ENCODE peak calls at places on chromosome 15, in six cellular contexts. One of them, this sample, is unnamed.

GRCh38 chr15:69794643-69795461 is 302.9 kb downstream of the TLE3 start:
- DNase-seq in dorsolateral prefrontal cortex: no peak
- DNase-seq in spleen: peak; percentile 63
- DNase-seq in AG09309: no peak
- DNase-seq in cardiac fibroblast: peak; percentile 53
- DNase-seq in brain microvascular endothelial cell: peak; percentile 39
- DNase-seq in this sample: no peak

GRCh38 chr15:101439285-101439919 is 50.1 kb downstream of the PCSK6 start:
- DNase-seq in dorsolateral prefrontal cortex: no peak
- DNase-seq in spleen: peak; percentile 68
- DNase-seq in AG09309: no peak
- DNase-seq in cardiac fibroblast: peak; percentile 57
- DNase-seq in brain microvascular endothelial cell: peak; percentile 15
- DNase-seq in this sample: no peak

GRCh38 chr15:88882745-88883144 is 12.6 kb downstream of the HAPLN3 start:
- DNase-seq in dorsolateral prefrontal cortex: no peak
- DNase-seq in spleen: no peak
- DNase-seq in AG09309: no peak
- DNase-seq in cardiac fibroblast: peak; percentile 56
- DNase-seq in brain microvascular endothelial cell: peak; percentile 53
- DNase-seq in this sample: no peak

GRCh38 chr15:37056168-37056893 is 44.0 kb downstream of the MEIS2 start:
- DNase-seq in dorsolateral prefrontal cortex: no peak
- DNase-seq in spleen: no peak
- DNase-seq in AG09309: no peak
- DNase-seq in cardiac fibroblast: peak; percentile 71
- DNase-seq in brain microvascular endothelial cell: no peak
- DNase-seq in this sample: no peak

GRCh38 chr15:77033729-77034619 is 36.9 kb downstream of the TSPAN3 start:
- DNase-seq in dorsolateral prefrontal cortex: peak; percentile 7
- DNase-seq in spleen: peak; percentile 76
- DNase-seq in AG09309: no peak
- DNase-seq in cardiac fibroblast: no peak
- DNase-seq in brain microvascular endothelial cell: no peak
- DNase-seq in this sample: peak; percentile 87

GRCh38 chr15:65198571-65198970 is 12.7 kb downstream of the CILP start:
- DNase-seq in dorsolateral prefrontal cortex: no peak
- DNase-seq in spleen: no peak
- DNase-seq in AG09309: no peak
- DNase-seq in cardiac fibroblast: no peak
- DNase-seq in brain microvascular endothelial cell: no peak
- DNase-seq in this sample: no peak

GRCh38 chr15:70742928-70743327 is 20.4 kb downstream of the UACA start:
- DNase-seq in dorsolateral prefrontal cortex: no peak
- DNase-seq in spleen: no peak
- DNase-seq in AG09309: no peak
- DNase-seq in cardiac fibroblast: no peak
- DNase-seq in brain microvascular endothelial cell: no peak
- DNase-seq in this sample: no peak

GRCh38 chr15:42387603-42388002 is 28.3 kb downstream of the CAPN3 start:
- DNase-seq in dorsolateral prefrontal cortex: peak; percentile 44
- DNase-seq in spleen: no peak
- DNase-seq in AG09309: no peak
- DNase-seq in cardiac fibroblast: peak; percentile 11
- DNase-seq in brain microvascular endothelial cell: peak; percentile 3
- DNase-seq in this sample: no peak

GRCh38 chr15:51097553-51098330 is 3.0 kb upstream of the TNFAIP8L3 start:
- DNase-seq in dorsolateral prefrontal cortex: no peak
- DNase-seq in spleen: no peak
- DNase-seq in AG09309: no peak
- DNase-seq in cardiac fibroblast: peak; percentile 63
- DNase-seq in brain microvascular endothelial cell: peak; percentile 71
- DNase-seq in this sample: no peak

GRCh38 chr15:48395532-48396011 is 64.3 kb downstream of the DUT start:
- DNase-seq in dorsolateral prefrontal cortex: no peak
- DNase-seq in spleen: no peak
- DNase-seq in AG09309: no peak
- DNase-seq in cardiac fibroblast: peak; percentile 50
- DNase-seq in brain microvascular endothelial cell: no peak
- DNase-seq in this sample: no peak

GRCh38 chr15:28086175-28086703 is 12.9 kb downstream of the OCA2 start:
- DNase-seq in dorsolateral prefrontal cortex: no peak
- DNase-seq in spleen: peak; percentile 72
- DNase-seq in AG09309: no peak
- DNase-seq in cardiac fibroblast: peak; percentile 64
- DNase-seq in brain microvascular endothelial cell: peak; percentile 58
- DNase-seq in this sample: no peak

GRCh38 chr15:40440300-40441011 is at the start of gene BAHD1:
- DNase-seq in dorsolateral prefrontal cortex: peak; percentile 95
- DNase-seq in spleen: peak; percentile 98
- DNase-seq in AG09309: peak; percentile 67
- DNase-seq in cardiac fibroblast: peak; percentile 96
- DNase-seq in brain microvascular endothelial cell: peak; percentile 91
- DNase-seq in this sample: peak; percentile 99
- TF ChIP-seq CTCF in dorsolateral prefrontal cortex: peak; percentile 32
- TF ChIP-seq CTCF in spleen: peak; percentile 12
- TF ChIP-seq CTCF in AG09309: no peak
- TF ChIP-seq CTCF in cardiac fibroblast: no peak
- TF ChIP-seq CTCF in brain microvascular endothelial cell: peak; percentile 1
- TF ChIP-seq CTCF in this sample: no peak

GRCh38 chr15:83837946-83838571 is 184.1 kb downstream of the ADAMTSL3 start:
- DNase-seq in dorsolateral prefrontal cortex: peak; percentile 48
- DNase-seq in spleen: no peak
- DNase-seq in AG09309: no peak
- DNase-seq in cardiac fibroblast: peak; percentile 43
- DNase-seq in brain microvascular endothelial cell: peak; percentile 32
- DNase-seq in this sample: no peak
- TF ChIP-seq CTCF in dorsolateral prefrontal cortex: peak; percentile 62
- TF ChIP-seq CTCF in spleen: peak; percentile 28
- TF ChIP-seq CTCF in AG09309: peak; percentile 22
- TF ChIP-seq CTCF in cardiac fibroblast: peak; percentile 48
- TF ChIP-seq CTCF in brain microvascular endothelial cell: peak; percentile 79
- TF ChIP-seq CTCF in this sample: peak; percentile 69

GRCh38 chr15:62021991-62022600 is 38.2 kb downstream of the VPS13C start:
- DNase-seq in dorsolateral prefrontal cortex: no peak
- DNase-seq in spleen: no peak
- DNase-seq in AG09309: no peak
- DNase-seq in cardiac fibroblast: no peak
- DNase-seq in brain microvascular endothelial cell: no peak
- DNase-seq in this sample: no peak
- TF ChIP-seq CTCF in dorsolateral prefrontal cortex: no peak
- TF ChIP-seq CTCF in spleen: peak; percentile 9
- TF ChIP-seq CTCF in AG09309: peak; percentile 18
- TF ChIP-seq CTCF in cardiac fibroblast: peak; percentile 46
- TF ChIP-seq CTCF in brain microvascular endothelial cell: peak; percentile 53
- TF ChIP-seq CTCF in this sample: peak; percentile 63

DNA sequence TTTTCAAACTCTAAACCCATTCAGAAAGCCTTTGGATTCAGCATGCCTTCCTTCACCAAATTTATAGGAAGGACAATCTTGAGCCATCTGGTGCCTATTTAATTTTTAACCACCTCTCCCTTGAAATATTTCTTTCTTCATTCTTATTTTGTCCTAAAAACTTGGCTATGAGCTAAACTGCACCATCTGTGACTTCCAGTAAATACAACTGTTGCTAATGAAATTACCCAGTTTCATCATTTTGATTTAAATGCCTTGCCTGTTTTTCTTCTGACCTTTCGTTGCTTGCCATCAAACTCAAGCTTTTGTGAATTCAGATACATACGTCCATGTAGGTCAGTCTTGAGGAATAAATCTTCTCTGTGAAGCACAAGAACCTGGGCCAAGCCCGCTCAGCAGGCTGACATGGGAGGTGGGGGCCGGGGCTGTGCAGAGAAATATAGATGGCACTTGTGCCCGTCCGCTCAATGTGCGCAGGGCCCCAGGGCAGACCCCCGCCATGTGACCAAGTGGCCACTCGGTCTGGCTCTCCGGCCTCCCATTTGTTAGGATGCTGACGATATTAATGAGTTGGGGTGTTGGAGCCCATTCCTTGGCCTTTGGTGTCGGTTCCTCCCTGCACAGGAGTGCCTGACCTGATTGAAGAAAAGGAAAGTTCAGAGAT is 335.8 kb downstream of the VPS13C start:
- DNase-seq in dorsolateral prefrontal cortex: no peak
- DNase-seq in spleen: no peak
- DNase-seq in AG09309: no peak
- DNase-seq in cardiac fibroblast: no peak
- DNase-seq in brain microvascular endothelial cell: no peak
- DNase-seq in this sample: no peak
- TF ChIP-seq CTCF in dorsolateral prefrontal cortex: no peak
- TF ChIP-seq CTCF in spleen: no peak
- TF ChIP-seq CTCF in AG09309: no peak
- TF ChIP-seq CTCF in cardiac fibroblast: no peak
- TF ChIP-seq CTCF in brain microvascular endothelial cell: no peak
- TF ChIP-seq CTCF in this sample: no peak

GRCh38 chr15:73972984-73973682 is 19.0 kb downstream of the STOML1 start:
- DNase-seq in dorsolateral prefrontal cortex: peak; percentile 79
- DNase-seq in spleen: peak; percentile 92
- DNase-seq in AG09309: no peak
- DNase-seq in cardiac fibroblast: peak; percentile 88
- DNase-seq in brain microvascular endothelial cell: peak; percentile 79
- DNase-seq in this sample: no peak
- TF ChIP-seq CTCF in dorsolateral prefrontal cortex: peak; percentile 82
- TF ChIP-seq CTCF in spleen: peak; percentile 89
- TF ChIP-seq CTCF in AG09309: peak; percentile 91
- TF ChIP-seq CTCF in cardiac fibroblast: peak; percentile 91
- TF ChIP-seq CTCF in brain microvascular endothelial cell: peak; percentile 95
- TF ChIP-seq CTCF in this sample: peak; percentile 95

GRCh38 chr15:99702895-99703602 is 30.2 kb downstream of the LYSMD4 start:
- DNase-seq in dorsolateral prefrontal cortex: no peak
- DNase-seq in spleen: no peak
- DNase-seq in AG09309: no peak
- DNase-seq in cardiac fibroblast: peak; percentile 49
- DNase-seq in brain microvascular endothelial cell: no peak
- DNase-seq in this sample: no peak

GRCh38 chr15:99704444-99704838 is 28.8 kb downstream of the LYSMD4 start:
- DNase-seq in dorsolateral prefrontal cortex: no peak
- DNase-seq in spleen: no peak
- DNase-seq in AG09309: peak; percentile 59
- DNase-seq in cardiac fibroblast: peak; percentile 92
- DNase-seq in brain microvascular endothelial cell: peak; percentile 87
- DNase-seq in this sample: no peak

GRCh38 chr15:99707481-99708270 is 25.6 kb downstream of the LYSMD4 start:
- DNase-seq in dorsolateral prefrontal cortex: no peak
- DNase-seq in spleen: no peak
- DNase-seq in AG09309: no peak
- DNase-seq in cardiac fibroblast: peak; percentile 31
- DNase-seq in brain microvascular endothelial cell: no peak
- DNase-seq in this sample: no peak

GRCh38 chr15:99706557-99707303 is 26.5 kb downstream of the LYSMD4 start:
- DNase-seq in dorsolateral prefrontal cortex: no peak
- DNase-seq in spleen: no peak
- DNase-seq in AG09309: no peak
- DNase-seq in cardiac fibroblast: no peak
- DNase-seq in brain microvascular endothelial cell: no peak
- DNase-seq in this sample: no peak

DNA sequence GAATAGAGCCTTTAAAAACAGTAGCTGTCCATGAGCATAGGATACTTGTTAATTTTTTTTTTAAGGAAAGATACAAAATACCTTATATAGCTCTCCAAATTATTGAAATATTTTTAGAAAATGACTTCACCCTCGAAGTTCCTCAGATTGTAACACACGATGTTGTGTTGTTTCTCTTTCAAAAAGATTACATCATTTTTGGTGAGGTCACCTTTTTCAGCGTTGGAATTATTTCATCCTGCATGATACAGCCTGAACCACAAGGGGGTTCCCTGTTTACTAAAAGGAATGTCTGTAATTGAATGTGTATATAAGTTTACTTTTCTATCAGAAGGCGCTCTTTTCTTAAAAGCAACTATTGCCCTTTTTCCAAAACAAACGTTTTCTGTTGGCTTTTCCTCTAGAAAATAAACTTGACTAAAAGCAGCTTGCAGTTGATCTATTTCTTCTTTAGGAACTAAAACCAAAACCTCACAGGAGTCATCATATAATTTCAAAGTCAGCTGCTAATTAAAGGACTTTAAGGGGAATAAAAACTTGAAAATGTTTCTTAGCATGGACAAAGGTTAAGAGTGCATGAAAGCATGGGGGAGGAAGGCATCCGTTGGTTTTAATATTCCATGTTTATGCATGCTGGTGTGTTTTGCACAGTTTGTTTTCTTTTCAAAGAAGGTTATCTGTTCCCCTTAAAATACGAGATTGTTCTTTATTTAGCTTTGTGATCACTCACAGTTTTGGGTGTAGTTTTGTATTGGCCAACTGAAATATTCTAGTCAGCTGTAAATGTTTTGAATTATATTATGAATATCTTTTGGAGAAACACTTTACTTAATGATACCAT is 29.4 kb downstream of the LYSMD4 start:
- DNase-seq in dorsolateral prefrontal cortex: no peak
- DNase-seq in spleen: no peak
- DNase-seq in AG09309: peak; percentile 78
- DNase-seq in cardiac fibroblast: peak; percentile 91
- DNase-seq in brain microvascular endothelial cell: peak; percentile 89
- DNase-seq in this sample: no peak
- TF ChIP-seq CTCF in dorsolateral prefrontal cortex: no peak
- TF ChIP-seq CTCF in spleen: peak; percentile 55
- TF ChIP-seq CTCF in AG09309: peak; percentile 63
- TF ChIP-seq CTCF in cardiac fibroblast: peak; percentile 68
- TF ChIP-seq CTCF in brain microvascular endothelial cell: peak; percentile 65
- TF ChIP-seq CTCF in this sample: peak; percentile 70

DNA sequence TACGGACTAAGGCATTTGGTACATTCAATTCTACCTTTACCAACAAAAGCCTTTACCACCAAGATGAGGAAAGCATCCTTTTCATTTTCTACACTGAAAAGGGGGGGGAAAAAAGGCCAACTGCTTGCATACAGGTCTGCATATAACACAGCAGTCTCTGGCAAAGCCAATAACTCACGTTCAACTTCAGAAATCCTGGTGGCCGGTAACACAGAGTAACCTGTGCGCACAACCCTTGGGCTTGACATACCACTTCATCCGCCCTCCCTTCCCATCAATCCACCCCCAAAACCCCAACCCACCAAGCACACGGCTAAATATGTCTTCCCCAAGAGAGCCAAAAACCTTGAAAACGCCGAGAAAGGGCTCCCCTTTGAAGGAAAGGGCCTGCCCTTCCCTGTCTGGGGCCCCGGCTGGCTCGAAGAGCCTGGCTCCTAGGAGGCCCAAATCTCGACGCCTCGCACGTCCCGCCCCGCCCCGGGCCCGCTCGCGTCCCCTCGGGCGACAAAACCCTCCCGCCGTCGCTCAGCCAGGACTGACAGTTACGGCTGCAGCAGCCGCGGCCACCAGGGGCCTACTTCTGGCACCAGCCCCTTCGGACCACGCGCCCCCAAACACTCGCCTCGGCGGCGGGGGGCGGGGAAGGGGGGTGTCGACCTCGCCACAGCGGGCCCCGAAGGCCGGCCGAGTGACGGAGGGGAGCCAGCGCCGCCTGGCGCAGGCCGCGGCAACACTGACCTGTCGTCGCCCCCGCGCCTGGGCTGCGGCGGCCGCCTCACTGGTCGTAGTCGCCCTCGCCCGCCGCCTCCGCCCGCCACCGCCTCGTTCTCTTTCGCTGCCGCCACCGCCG is 848 bp downstream of the UBE3A start:
- DNase-seq in dorsolateral prefrontal cortex: peak; percentile 18
- DNase-seq in spleen: peak; percentile 93
- DNase-seq in AG09309: no peak
- DNase-seq in cardiac fibroblast: peak; percentile 65
- DNase-seq in brain microvascular endothelial cell: peak; percentile 12
- DNase-seq in this sample: peak; percentile 87
- TF ChIP-seq CTCF in dorsolateral prefrontal cortex: peak; percentile 55
- TF ChIP-seq CTCF in spleen: peak; percentile 35
- TF ChIP-seq CTCF in AG09309: peak; percentile 30
- TF ChIP-seq CTCF in cardiac fibroblast: no peak
- TF ChIP-seq CTCF in brain microvascular endothelial cell: no peak
- TF ChIP-seq CTCF in this sample: peak; percentile 78